ENCODE peak calls at places on chromosomes 5 and 9, in ten cellular contexts. W, L, Y, O, N, H, A, T, X and I are unnamed samples. For H3K36me3 and H3K9me3, the result is how much of the 10 kb centered on the place peaks cover.

GRCh38 chr5:111929892-111930291 is 172.9 kb upstream of the NREP start:
- DNase-seq in W (no peak), L (no peak), Y (no peak), O (no peak), N (no peak), H (no peak), A (no peak), T (no peak), X (peak), I (no peak)

GRCh38 chr5:176810084-176810597 is at the start of gene UNC5A:
- DNase-seq in W (peak), L (no peak), Y (no peak), O (no peak), N (peak), H (no peak), A (peak), T (no peak), X (peak), I (peak)

GRCh38 chr5:61394078-61394701 is 62.1 kb downstream of the ZSWIM6 start:
- DNase-seq in W (no peak), L (no peak), Y (no peak), O (no peak), N (no peak), H (no peak), A (no peak), T (no peak), X (peak), I (no peak)

GRCh38 chr5:102421647-102422046 is 77.2 kb downstream of the SLCO6A1 start:
- DNase-seq in W (no peak), L (no peak), Y (no peak), O (no peak), N (no peak), H (no peak), A (no peak), T (no peak), X (no peak), I (peak)

GRCh38 chr9:22975921-22976320 is 529.3 kb downstream of the DMRTA1 start:
- DNase-seq in W (no peak), L (no peak), Y (no peak), O (no peak), N (no peak), H (no peak), A (no peak), T (no peak), X (peak), I (no peak)

GRCh38 chr9:131447600-131447999 is 53.7 kb downstream of the PRRC2B start:
- DNase-seq in W (no peak), L (no peak), Y (no peak), O (no peak), N (no peak), H (no peak), A (no peak), T (no peak), X (no peak), I (no peak)

GRCh38 chr9:97880336-97880735 is 27.3 kb downstream of the FOXE1 start:
- DNase-seq in W (no peak), L (no peak), Y (no peak), O (peak), N (no peak), H (no peak), A (no peak), T (no peak), X (peak), I (no peak)

GRCh38 chr5:177339107-177339638 is 12.3 kb downstream of the LMAN2 start:
- DNase-seq in W (no peak), L (no peak), Y (no peak), O (no peak), N (no peak), H (no peak), A (no peak), T (no peak), X (no peak), I (no peak)

GRCh38 chr5:41661221-41661620 is 150.8 kb upstream of the PLCXD3 start:
- DNase-seq in W (no peak), L (no peak), Y (no peak), O (no peak), N (no peak), H (no peak), A (no peak), T (no peak), X (no peak), I (no peak)

GRCh38 chr9:117407436-117408022 is 7.3 kb downstream of the ASTN2 start:
- DNase-seq in W (no peak), L (no peak), Y (no peak), O (no peak), N (no peak), H (no peak), A (no peak), T (no peak), X (no peak), I (peak)

GRCh38 chr9:136901516-136902258 is 15.4 kb downstream of the TRAF2 start:
- DNase-seq in W (no peak), L (no peak), Y (no peak), O (no peak), N (peak), H (peak), A (peak), T (no peak), X (peak), I (no peak)

GRCh38 chr5:78251663-78252284 is 42.7 kb downstream of the AP3B1 start:
- DNase-seq in W (no peak), L (no peak), Y (no peak), O (no peak), N (no peak), H (no peak), A (no peak), T (no peak), X (no peak), I (no peak)

GRCh38 chr9:93261281-93261680 is 77.3 kb downstream of the WNK2 start:
- DNase-seq in W (peak), L (no peak), Y (no peak), O (peak), N (peak), H (no peak), A (no peak), T (no peak), X (no peak), I (peak)

GRCh38 chr9:105278751-105279150 is 34.3 kb downstream of the SLC44A1 start:
- DNase-seq in W (no peak), L (no peak), Y (no peak), O (no peak), N (no peak), H (no peak), A (no peak), T (no peak), X (no peak), I (no peak)

GRCh38 chr9:107639426-107639825 is 149.9 kb upstream of the KLF4 start:
- DNase-seq in W (no peak), L (no peak), Y (no peak), O (no peak), N (no peak), H (no peak), A (no peak), T (no peak), X (peak), I (peak)

GRCh38 chr5:143314664-143315063 is 88.8 kb downstream of the NR3C1 start:
- DNase-seq in W (no peak), L (no peak), Y (no peak), O (no peak), N (no peak), H (no peak), A (no peak), T (no peak), X (peak), I (no peak)

GRCh38 chr5:37850128-37850865 is 10.5 kb upstream of the GDNF start:
- DNase-seq in W (no peak), L (no peak), Y (no peak), O (no peak), N (no peak), H (no peak), A (no peak), T (no peak), X (peak), I (no peak)

GRCh38 chr5:36502608-36503007 is 103.8 kb upstream of the SLC1A3 start:
- DNase-seq in W (no peak), L (no peak), Y (no peak), O (no peak), N (no peak), H (no peak), A (no peak), T (no peak), X (peak), I (no peak)

GRCh38 chr5:6543346-6543730 is 89.5 kb downstream of the NSUN2 start:
- DNase-seq in W (no peak), L (no peak), Y (no peak), O (peak), N (no peak), H (no peak), A (no peak), T (no peak), X (no peak), I (no peak)

GRCh38 chr5:134873494-134873893 is 677 bp upstream of the TXNDC15 start:
- DNase-seq in W (peak), L (no peak), Y (no peak), O (no peak), N (no peak), H (no peak), A (no peak), T (no peak), X (no peak), I (peak)

GRCh38 chr9:15349892-15350761 is 43.1 kb upstream of the TTC39B start:
- DNase-seq in W (no peak), L (no peak), Y (no peak), O (no peak), N (no peak), H (no peak), A (no peak), T (no peak), X (peak), I (no peak)

GRCh38 chr9:1009101-1009707 is 32.7 kb downstream of the DMRT3 start:
- DNase-seq in W (peak), L (peak), Y (peak), O (peak), N (peak), H (peak), A (peak), T (peak), X (peak), I (peak)

GRCh38 chr5:69364414-69364813 is 4.9 kb downstream of the AK6 start:
- DNase-seq in W (peak), L (no peak), Y (no peak), O (no peak), N (no peak), H (no peak), A (no peak), T (no peak), X (no peak), I (no peak)

GRCh38 chr9:110255417-110256141 is 728 bp downstream of the TXN start:
- DNase-seq in W (peak), L (peak), Y (peak), O (peak), N (peak), H (peak), A (peak), T (peak), X (peak), I (no peak)

GRCh38 chr5:32413466-32414263 is 30.9 kb downstream of the ZFR start:
- DNase-seq in W (no peak), L (no peak), Y (no peak), O (no peak), N (no peak), H (no peak), A (no peak), T (no peak), X (peak), I (no peak)

GRCh38 chr9:77420641-77421040 is 227.5 kb downstream of the GNA14 start:
- DNase-seq in W (no peak), L (no peak), Y (no peak), O (no peak), N (no peak), H (no peak), A (no peak), T (no peak), X (no peak), I (no peak)

GRCh38 chr9:137156567-137157375 is 13.1 kb downstream of the LRRC26 start:
- DNase-seq in W (peak), L (no peak), Y (peak), O (no peak), N (no peak), H (no peak), A (peak), T (no peak), X (no peak), I (no peak)

GRCh38 chr5:68396722-68397121 is 181.2 kb downstream of the PIK3R1 start:
- DNase-seq in W (no peak), L (no peak), Y (no peak), O (no peak), N (no peak), H (no peak), A (no peak), T (no peak), X (no peak), I (peak)

GRCh38 chr5:6729400-6730310 is 16.4 kb downstream of the TENT4A start:
- DNase-seq in W (peak), L (no peak), Y (peak), O (no peak), N (peak), H (no peak), A (peak), T (no peak), X (no peak), I (peak)

GRCh38 chr9:133344979-133345378 is 3.0 kb downstream of the MED22 start:
- DNase-seq in W (no peak), L (no peak), Y (no peak), O (no peak), N (no peak), H (no peak), A (no peak), T (no peak), X (no peak), I (no peak)
- H3K36me3 ChIP-seq in W (half or more), L (under half), Y (half or more), O (half or more), N (half or more), H (under half), A (under half), T (half or more), X (under half), I (half or more)

DNA sequence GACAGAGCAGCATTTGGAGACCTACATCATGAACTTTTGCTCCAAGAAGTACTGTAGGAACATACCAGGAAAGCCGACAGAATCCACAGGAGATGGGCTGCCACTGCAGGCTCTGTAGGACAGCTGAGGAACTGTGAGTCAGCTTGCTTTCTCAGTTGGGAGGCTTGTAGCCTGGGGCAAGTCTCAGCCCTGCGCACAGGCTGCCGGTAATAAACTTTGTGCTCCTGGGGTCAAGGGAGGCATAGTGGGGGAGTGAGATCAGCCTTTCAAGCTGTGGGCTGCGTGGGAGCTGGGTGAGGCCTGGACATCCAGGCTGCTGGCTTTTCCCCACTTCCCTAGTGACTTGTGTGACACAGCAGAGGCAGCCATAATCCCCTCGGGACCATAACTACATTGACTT is 718.0 kb upstream of the CDH10 start:
- DNase-seq in W (no peak), L (no peak), Y (no peak), O (no peak), N (no peak), H (no peak), A (no peak), T (no peak), X (no peak), I (no peak)
- H3K9me3 ChIP-seq in W (under half), L (under half), Y (under half), O (under half), N (under half), H (under half), A (under half), T (under half), X (under half), I (under half)

GRCh38 chr5:132430736-132431135 is 59.8 kb downstream of the IRF1 start:
- DNase-seq in W (no peak), L (no peak), Y (no peak), O (no peak), N (no peak), H (no peak), A (no peak), T (no peak), X (no peak), I (no peak)

GRCh38 chr5:132428147-132428482 is 58.6 kb downstream of the SLC22A5 start:
- DNase-seq in W (no peak), L (no peak), Y (no peak), O (no peak), N (no peak), H (no peak), A (no peak), T (no peak), X (no peak), I (no peak)

GRCh38 chr5:132429451-132430440 is 60.2 kb downstream of the SLC22A5 start:
- DNase-seq in W (no peak), L (no peak), Y (no peak), O (no peak), N (no peak), H (no peak), A (no peak), T (no peak), X (no peak), I (no peak)

GRCh38 chr5:132427285-132428146 is 58.0 kb downstream of the SLC22A5 start:
- DNase-seq in W (peak), L (no peak), Y (no peak), O (no peak), N (no peak), H (no peak), A (peak), T (no peak), X (no peak), I (no peak)

DNA sequence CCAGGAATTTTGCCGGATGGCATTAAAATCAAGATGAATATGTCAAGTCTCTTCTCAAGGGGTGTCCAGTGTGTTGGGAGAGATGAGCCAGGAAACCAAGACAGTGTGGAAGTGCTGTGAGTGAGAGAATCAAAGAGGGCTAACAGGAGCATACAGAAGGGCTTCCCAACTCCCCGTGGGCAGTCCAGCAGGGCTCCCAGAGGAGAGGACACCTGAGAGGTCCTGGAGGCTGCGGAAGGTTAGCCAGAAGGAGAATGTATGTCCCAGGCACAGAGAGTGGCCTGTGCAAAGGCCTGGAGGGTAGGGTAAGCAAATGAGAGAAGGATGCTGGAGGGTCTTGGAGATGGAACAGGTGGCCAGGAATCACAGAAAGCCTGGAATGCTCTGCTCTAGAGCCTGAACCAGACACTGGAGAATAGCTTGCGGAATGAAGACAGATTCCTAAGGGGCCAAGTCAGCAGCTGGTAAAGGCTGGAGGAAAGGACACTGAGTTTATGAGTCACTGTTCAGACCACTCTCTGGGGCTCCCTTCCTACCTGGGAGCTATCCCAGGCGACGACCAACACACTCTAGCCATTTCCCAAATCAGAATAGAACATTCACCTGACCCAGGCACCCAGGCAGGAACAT is 59.4 kb downstream of the SLC22A5 start:
- DNase-seq in W (no peak), L (no peak), Y (no peak), O (no peak), N (no peak), H (no peak), A (no peak), T (no peak), X (peak), I (no peak)
- H3K27ac ChIP-seq in W (no peak), L (no peak), Y (peak), O (no peak), N (peak), H (peak), A (no peak), T (no peak), X (peak), I (no peak)

GRCh38 chr5:138944527-138945322 is 69.6 kb upstream of the LRRTM2 start:
- DNase-seq in W (no peak), L (no peak), Y (no peak), O (no peak), N (no peak), H (no peak), A (no peak), T (no peak), X (peak), I (no peak)
- H3K36me3 ChIP-seq in W (under half), L (under half), Y (under half), O (under half), N (under half), H (under half), A (under half), T (under half), X (under half), I (under half)

GRCh38 chr5:179720222-179720621 is 12.4 kb upstream of the MAML1 start:
- DNase-seq in W (no peak), L (no peak), Y (no peak), O (no peak), N (no peak), H (no peak), A (no peak), T (no peak), X (no peak), I (no peak)

GRCh38 chr5:179729303-179729702 is 3.3 kb upstream of the MAML1 start:
- DNase-seq in W (no peak), L (no peak), Y (no peak), O (no peak), N (no peak), H (no peak), A (no peak), T (no peak), X (no peak), I (no peak)

GRCh38 chr5:179729727-179730126 is 2.9 kb upstream of the MAML1 start:
- DNase-seq in W (no peak), L (no peak), Y (no peak), O (no peak), N (no peak), H (no peak), A (no peak), T (no peak), X (no peak), I (no peak)

DNA sequence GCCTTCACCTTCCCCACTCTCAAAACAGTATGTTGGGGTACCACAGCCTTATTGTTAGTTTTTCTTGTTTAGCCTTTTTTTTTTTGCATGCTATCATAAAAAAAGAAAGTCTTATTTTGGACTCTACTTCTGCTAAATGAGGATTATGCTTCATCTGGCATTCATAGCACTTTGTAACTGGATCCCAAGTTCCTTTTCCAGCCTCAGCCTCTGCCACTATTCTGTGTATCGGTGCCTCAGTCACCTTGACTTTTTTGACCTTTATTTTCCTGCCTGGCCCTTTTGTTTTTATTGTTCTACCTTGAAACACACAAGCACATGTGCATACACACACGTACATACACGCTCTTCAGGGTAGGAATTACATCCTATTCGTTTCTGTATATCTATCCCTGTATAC is 8.5 kb upstream of the MAML1 start:
- DNase-seq in W (no peak), L (no peak), Y (no peak), O (no peak), N (no peak), H (no peak), A (no peak), T (no peak), X (no peak), I (no peak)
- H3K9me3 ChIP-seq in W (under half), L (under half), Y (under half), O (under half), N (under half), H (under half), A (under half), T (under half), X (under half), I (under half)

DNA sequence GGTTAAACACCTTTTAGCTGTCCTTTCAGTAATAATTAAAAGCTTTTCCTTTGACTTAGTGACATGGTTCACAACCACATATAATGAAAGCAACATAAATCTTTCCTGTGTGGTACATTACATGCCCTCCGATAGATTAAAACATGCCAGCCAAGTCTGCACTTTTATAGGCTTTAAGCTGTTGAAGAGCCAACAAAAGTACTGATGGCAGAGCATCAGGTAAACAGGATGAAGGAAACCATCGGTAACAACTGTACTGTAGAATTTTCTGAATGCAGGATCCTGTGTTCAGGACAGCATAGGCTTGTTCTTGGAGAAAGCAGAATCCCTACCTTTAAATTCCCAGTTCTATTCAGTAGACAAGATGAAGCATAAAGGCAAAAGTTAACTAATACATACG is 226.6 kb downstream of the MLLT3 start:
- DNase-seq in W (no peak), L (no peak), Y (no peak), O (no peak), N (no peak), H (no peak), A (no peak), T (no peak), X (no peak), I (no peak)
- H3K27ac ChIP-seq in W (no peak), L (no peak), Y (no peak), O (no peak), N (no peak), H (no peak), A (no peak), T (no peak), X (no peak), I (no peak)